ENCODE peak calls at places on chromosomes 3 and 15, in nine cellular contexts. One of them, this sample, is unnamed.

GRCh38 chr3:144497452-144497851 is 525.8 kb downstream of the DIPK2A start:
- DNase-seq in neural crest cell: no peak
- DNase-seq in MCF 10A: no peak
- DNase-seq in NB4: no peak
- DNase-seq in H1: no peak
- DNase-seq in HCT116: no peak
- DNase-seq in heart left ventricle: no peak
- DNase-seq in IMR-90: no peak
- DNase-seq in uterus: no peak
- DNase-seq in this sample: no peak

GRCh38 chr3:123256256-123256655 is 54.5 kb downstream of the SEC22A start:
- DNase-seq in neural crest cell: no peak
- DNase-seq in NB4: no peak
- DNase-seq in IMR-90: no peak
- DNase-seq in uterus: no peak
- DNase-seq in H1: no peak
- DNase-seq in MCF 10A: no peak
- DNase-seq in heart left ventricle: no peak
- DNase-seq in HCT116: no peak
- DNase-seq in this sample: no peak

GRCh38 chr3:177196473-177197040 is 725 bp downstream of the TBL1XR1 start:
- DNase-seq in H1: no peak
- DNase-seq in neural crest cell: peak
- DNase-seq in HCT116: no peak
- DNase-seq in IMR-90: peak
- DNase-seq in NB4: peak
- DNase-seq in MCF 10A: peak
- DNase-seq in uterus: peak
- DNase-seq in heart left ventricle: no peak
- DNase-seq in this sample: peak

GRCh38 chr15:77419050-77419835 is 661 bp downstream of the PEAK1 start:
- DNase-seq in MCF 10A: peak
- DNase-seq in NB4: peak
- DNase-seq in HCT116: no peak
- DNase-seq in uterus: peak
- DNase-seq in heart left ventricle: peak
- DNase-seq in neural crest cell: peak
- DNase-seq in IMR-90: peak
- DNase-seq in H1: no peak
- DNase-seq in this sample: peak

GRCh38 chr3:188270423-188270972 is 116.5 kb downstream of the LPP start:
- DNase-seq in HCT116: no peak
- DNase-seq in IMR-90: peak
- DNase-seq in heart left ventricle: no peak
- DNase-seq in MCF 10A: peak
- DNase-seq in NB4: peak
- DNase-seq in H1: no peak
- DNase-seq in uterus: peak
- DNase-seq in neural crest cell: no peak
- DNase-seq in this sample: no peak

GRCh38 chr3:143249014-143249413 is 129.4 kb downstream of the CHST2 start:
- DNase-seq in neural crest cell: no peak
- DNase-seq in heart left ventricle: no peak
- DNase-seq in NB4: no peak
- DNase-seq in MCF 10A: peak
- DNase-seq in H1: no peak
- DNase-seq in IMR-90: no peak
- DNase-seq in uterus: no peak
- DNase-seq in HCT116: no peak
- DNase-seq in this sample: no peak

GRCh38 chr3:99084825-99085224 is 183.3 kb upstream of the DCBLD2 start:
- DNase-seq in HCT116: no peak
- DNase-seq in NB4: no peak
- DNase-seq in MCF 10A: peak
- DNase-seq in H1: no peak
- DNase-seq in IMR-90: no peak
- DNase-seq in neural crest cell: no peak
- DNase-seq in heart left ventricle: no peak
- DNase-seq in uterus: no peak
- DNase-seq in this sample: no peak

GRCh38 chr15:96390986-96391385 is 60.5 kb downstream of the NR2F2 start:
- DNase-seq in neural crest cell: no peak
- DNase-seq in MCF 10A: peak
- DNase-seq in uterus: no peak
- DNase-seq in H1: no peak
- DNase-seq in IMR-90: no peak
- DNase-seq in HCT116: no peak
- DNase-seq in heart left ventricle: no peak
- DNase-seq in NB4: no peak
- DNase-seq in this sample: no peak

GRCh38 chr3:72413228-72413627 is 435.0 kb downstream of the SHQ1 start:
- DNase-seq in heart left ventricle: no peak
- DNase-seq in H1: no peak
- DNase-seq in NB4: peak
- DNase-seq in uterus: no peak
- DNase-seq in HCT116: no peak
- DNase-seq in neural crest cell: no peak
- DNase-seq in MCF 10A: no peak
- DNase-seq in IMR-90: peak
- DNase-seq in this sample: no peak

GRCh38 chr15:80188293-80188692 is 35.5 kb downstream of the FAH start:
- DNase-seq in heart left ventricle: no peak
- DNase-seq in uterus: no peak
- DNase-seq in MCF 10A: peak
- DNase-seq in HCT116: no peak
- DNase-seq in IMR-90: no peak
- DNase-seq in H1: no peak
- DNase-seq in neural crest cell: no peak
- DNase-seq in NB4: no peak
- DNase-seq in this sample: no peak

GRCh38 chr15:82851981-82852511 is 42.6 kb downstream of the WHAMM start:
- DNase-seq in neural crest cell: no peak
- DNase-seq in NB4: no peak
- DNase-seq in HCT116: no peak
- DNase-seq in MCF 10A: no peak
- DNase-seq in uterus: no peak
- DNase-seq in H1: no peak
- DNase-seq in heart left ventricle: no peak
- DNase-seq in IMR-90: peak
- DNase-seq in this sample: no peak

GRCh38 chr3:9340450-9341009 is 22.3 kb upstream of the THUMPD3 start:
- DNase-seq in IMR-90: peak
- DNase-seq in MCF 10A: peak
- DNase-seq in heart left ventricle: no peak
- DNase-seq in NB4: no peak
- DNase-seq in HCT116: peak
- DNase-seq in neural crest cell: no peak
- DNase-seq in uterus: peak
- DNase-seq in H1: no peak
- DNase-seq in this sample: no peak

GRCh38 chr15:40092416-40093223 is 16.1 kb downstream of the BMF start:
- DNase-seq in HCT116: no peak
- DNase-seq in IMR-90: peak
- DNase-seq in MCF 10A: no peak
- DNase-seq in heart left ventricle: peak
- DNase-seq in uterus: peak
- DNase-seq in H1: no peak
- DNase-seq in neural crest cell: no peak
- DNase-seq in NB4: no peak
- DNase-seq in this sample: no peak

GRCh38 chr3:168295027-168295426 is 199.3 kb upstream of the GOLIM4 start:
- DNase-seq in HCT116: no peak
- DNase-seq in heart left ventricle: no peak
- DNase-seq in H1: no peak
- DNase-seq in uterus: no peak
- DNase-seq in MCF 10A: no peak
- DNase-seq in neural crest cell: no peak
- DNase-seq in IMR-90: no peak
- DNase-seq in NB4: no peak
- DNase-seq in this sample: no peak

GRCh38 chr3:111904376-111905241 is 45.5 kb downstream of the PHLDB2 start:
- DNase-seq in uterus: no peak
- DNase-seq in MCF 10A: peak
- DNase-seq in HCT116: peak
- DNase-seq in H1: no peak
- DNase-seq in heart left ventricle: no peak
- DNase-seq in IMR-90: peak
- DNase-seq in NB4: peak
- DNase-seq in neural crest cell: no peak
- DNase-seq in this sample: no peak

GRCh38 chr3:147699175-147699838 is 290.1 kb downstream of the ZIC1 start:
- DNase-seq in HCT116: peak
- DNase-seq in heart left ventricle: no peak
- DNase-seq in H1: no peak
- DNase-seq in NB4: peak
- DNase-seq in uterus: no peak
- DNase-seq in neural crest cell: no peak
- DNase-seq in IMR-90: peak
- DNase-seq in MCF 10A: peak
- DNase-seq in this sample: no peak

DNA sequence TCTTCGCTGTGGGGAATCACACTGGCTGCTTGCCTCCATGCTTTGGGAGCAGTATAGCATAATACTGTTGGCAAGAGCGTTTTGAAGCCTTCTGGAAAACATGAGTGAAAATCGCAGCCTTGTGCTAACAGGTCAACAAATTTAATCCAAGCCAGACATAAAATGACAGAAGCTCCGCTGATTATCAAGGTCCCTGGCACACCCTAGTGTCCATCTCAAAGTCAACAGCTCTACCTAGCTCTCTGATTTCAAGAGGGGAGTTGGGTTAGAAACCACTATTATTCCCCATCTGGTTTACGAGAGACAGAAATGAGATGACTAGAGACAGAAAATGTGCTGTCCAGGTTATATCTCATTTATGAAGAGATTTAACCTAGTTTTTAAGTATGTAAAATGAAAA is 73.6 kb upstream of the MDFIC2 start:
- DNase-seq in heart left ventricle: no peak
- DNase-seq in HCT116: no peak
- DNase-seq in H1: no peak
- DNase-seq in IMR-90: no peak
- DNase-seq in NB4: no peak
- DNase-seq in uterus: no peak
- DNase-seq in neural crest cell: no peak
- DNase-seq in MCF 10A: no peak
- DNase-seq in this sample: no peak
- TF ChIP-seq CTCF in heart left ventricle: no peak
- TF ChIP-seq CTCF in HCT116: no peak
- TF ChIP-seq CTCF in H1: peak
- TF ChIP-seq CTCF in IMR-90: no peak
- TF ChIP-seq CTCF in NB4: no peak
- TF ChIP-seq CTCF in uterus: no peak
- TF ChIP-seq CTCF in neural crest cell: no peak
- TF ChIP-seq CTCF in MCF 10A: no peak
- TF ChIP-seq CTCF in this sample: no peak

DNA sequence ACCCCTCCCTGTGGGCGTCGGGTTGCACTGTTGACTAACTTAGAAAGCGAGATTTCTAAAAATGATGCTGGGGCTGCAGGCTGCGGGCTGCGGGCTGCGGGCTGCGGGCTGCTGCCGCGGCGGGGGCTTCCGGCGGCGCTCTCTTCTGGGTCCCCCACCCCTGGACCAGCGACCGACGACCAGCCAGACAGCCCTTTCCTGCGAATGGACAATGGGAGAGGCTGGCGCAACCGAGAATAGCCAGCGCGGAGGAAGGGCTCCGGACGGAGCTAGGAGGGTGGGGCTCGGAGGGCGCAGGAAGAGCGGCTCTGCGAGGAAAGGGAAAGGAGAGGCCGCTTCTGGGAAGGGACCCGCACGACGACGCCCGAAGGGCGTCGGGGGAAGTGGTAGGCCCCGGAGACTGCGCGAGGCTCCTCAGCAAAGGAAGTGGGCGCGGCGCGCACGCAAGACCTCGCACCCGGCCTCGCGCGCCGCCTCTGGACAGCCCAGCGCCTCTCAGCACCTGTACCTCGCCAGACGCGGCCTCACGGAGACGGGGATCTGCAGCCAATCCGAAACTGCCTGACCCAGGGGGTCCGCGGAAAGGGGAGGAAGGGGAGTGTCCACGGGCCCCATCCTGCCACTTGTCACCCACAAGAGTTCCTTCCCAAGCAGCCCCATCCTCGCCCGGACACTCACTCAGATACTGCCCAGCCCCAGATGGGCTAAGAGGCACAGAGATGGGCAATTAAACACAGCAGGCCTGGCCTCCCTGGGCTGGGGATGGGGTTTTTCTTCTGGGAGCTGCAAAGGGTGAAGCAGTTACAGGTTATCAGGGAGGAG is 70.7 kb downstream of the SLC12A8 start:
- DNase-seq in H1: no peak
- DNase-seq in heart left ventricle: peak
- DNase-seq in IMR-90: no peak
- DNase-seq in HCT116: no peak
- DNase-seq in uterus: peak
- DNase-seq in neural crest cell: peak
- DNase-seq in NB4: peak
- DNase-seq in MCF 10A: no peak
- DNase-seq in this sample: peak
- TF ChIP-seq CTCF in H1: peak
- TF ChIP-seq CTCF in heart left ventricle: peak
- TF ChIP-seq CTCF in IMR-90: no peak
- TF ChIP-seq CTCF in HCT116: no peak
- TF ChIP-seq CTCF in uterus: peak
- TF ChIP-seq CTCF in neural crest cell: peak
- TF ChIP-seq CTCF in NB4: no peak
- TF ChIP-seq CTCF in MCF 10A: no peak
- TF ChIP-seq CTCF in this sample: no peak

DNA sequence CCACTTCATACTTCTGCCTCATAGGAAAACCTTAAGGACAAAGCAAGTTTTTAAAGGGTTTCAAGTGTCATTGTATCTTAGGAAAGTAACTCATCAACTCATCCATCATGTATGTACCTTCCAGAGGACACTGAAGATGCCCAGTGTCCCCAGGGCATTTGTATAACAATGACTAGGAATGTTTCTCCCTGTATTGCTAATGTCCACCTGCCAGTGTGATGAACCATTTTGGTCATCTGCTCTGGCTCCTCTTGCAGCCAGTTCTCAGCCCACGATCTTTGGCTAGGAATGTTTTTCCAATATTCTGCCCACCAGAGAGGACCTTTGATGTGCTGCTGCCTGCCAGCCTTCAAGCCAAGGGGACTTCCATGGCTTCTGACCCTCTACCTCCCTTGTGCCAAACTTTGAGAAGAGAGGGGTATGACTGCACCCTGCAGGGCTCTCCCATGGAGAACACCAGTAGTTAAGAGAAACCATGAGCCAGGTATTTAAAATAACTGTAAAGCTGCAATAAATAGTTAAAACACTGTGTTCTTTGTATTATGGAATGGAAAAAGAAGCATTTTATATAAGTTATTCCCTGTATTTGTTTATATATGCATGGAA is 11.4 kb downstream of the LMOD3 start:
- DNase-seq in H1: no peak
- DNase-seq in uterus: no peak
- DNase-seq in neural crest cell: no peak
- DNase-seq in IMR-90: no peak
- DNase-seq in NB4: no peak
- DNase-seq in MCF 10A: no peak
- DNase-seq in HCT116: no peak
- DNase-seq in heart left ventricle: no peak
- DNase-seq in this sample: no peak
- TF ChIP-seq CTCF in H1: no peak
- TF ChIP-seq CTCF in uterus: no peak
- TF ChIP-seq CTCF in neural crest cell: no peak
- TF ChIP-seq CTCF in IMR-90: no peak
- TF ChIP-seq CTCF in NB4: no peak
- TF ChIP-seq CTCF in MCF 10A: no peak
- TF ChIP-seq CTCF in HCT116: no peak
- TF ChIP-seq CTCF in heart left ventricle: no peak
- TF ChIP-seq CTCF in this sample: no peak

GRCh38 chr15:64092075-64092820 is 1.4 kb downstream of the CIAO2A start:
- DNase-seq in H1: no peak
- DNase-seq in neural crest cell: no peak
- DNase-seq in NB4: peak
- DNase-seq in uterus: no peak
- DNase-seq in HCT116: no peak
- DNase-seq in heart left ventricle: no peak
- DNase-seq in IMR-90: no peak
- DNase-seq in MCF 10A: peak
- DNase-seq in this sample: no peak
- TF ChIP-seq CTCF in H1: no peak
- TF ChIP-seq CTCF in neural crest cell: peak
- TF ChIP-seq CTCF in NB4: no peak
- TF ChIP-seq CTCF in uterus: no peak
- TF ChIP-seq CTCF in HCT116: no peak
- TF ChIP-seq CTCF in heart left ventricle: no peak
- TF ChIP-seq CTCF in IMR-90: peak
- TF ChIP-seq CTCF in MCF 10A: no peak
- TF ChIP-seq CTCF in this sample: no peak